ENCODE peak calls at places on chromosomes 1 and 21, in nine cellular contexts. G, X, S, F, T, P, H, L and A are unnamed samples.

GRCh38 chr21:44914176-44914874 is 6.4 kb downstream of the ITGB2 start:
- DNase-seq in H (no peak), G (no peak), T (no peak), X (no peak), P (no peak), L (no peak), F (no peak), S (no peak), A (no peak)

GRCh38 chr1:70034403-70034802 is 171.0 kb downstream of the LRRC40 start:
- DNase-seq in G (peak), L (no peak), P (no peak), F (peak), T (peak), X (no peak), H (peak), S (no peak), A (no peak)

GRCh38 chr1:205477759-205478247 is 22.0 kb upstream of the BLACAT1 start:
- DNase-seq in G (peak), F (peak), X (peak), P (no peak), T (peak), H (peak), S (no peak), L (no peak), A (no peak)

GRCh38 chr1:27478098-27478497 is 11.9 kb downstream of the WASF2 start:
- DNase-seq in P (no peak), S (no peak), G (no peak), L (no peak), T (no peak), X (no peak), F (no peak), H (no peak), A (no peak)

GRCh38 chr1:78617615-78618026 is 2.6 kb upstream of the IFI44L start:
- DNase-seq in F (peak), P (peak), G (peak), S (no peak), X (peak), L (no peak), T (peak), H (peak), A (no peak)

GRCh38 chr21:14046401-14046800 is 164.4 kb downstream of the LIPI start:
- DNase-seq in T (no peak), H (peak), P (no peak), X (no peak), L (no peak), G (no peak), S (no peak), F (no peak), A (no peak)

GRCh38 chr1:236623371-236624166 is 19.3 kb upstream of the HEATR1 start:
- DNase-seq in H (no peak), G (no peak), F (peak), X (no peak), S (no peak), L (no peak), P (no peak), T (peak), A (no peak)

GRCh38 chr1:25195835-25196234 is 36.5 kb downstream of the SYF2 start:
- DNase-seq in X (no peak), T (no peak), F (no peak), L (no peak), H (no peak), G (no peak), P (no peak), S (no peak), A (no peak)

GRCh38 chr1:232704256-232704655 is 74.3 kb upstream of the SIPA1L2 start:
- DNase-seq in S (no peak), P (no peak), H (no peak), L (no peak), F (no peak), X (no peak), T (no peak), G (no peak), A (no peak)

GRCh38 chr1:63817152-63817667 is 43.4 kb downstream of the ROR1 start:
- DNase-seq in L (no peak), X (no peak), H (no peak), G (no peak), T (no peak), P (no peak), S (no peak), F (peak), A (no peak)

GRCh38 chr21:39316062-39316461 is 2.6 kb upstream of the BRWD1 start:
- DNase-seq in T (peak), L (no peak), P (no peak), S (no peak), G (no peak), H (no peak), X (no peak), F (no peak), A (no peak)

GRCh38 chr1:232059726-232060360 is 433.3 kb downstream of the DISC1 start:
- DNase-seq in P (no peak), X (no peak), T (no peak), G (no peak), S (no peak), L (no peak), F (no peak), H (no peak), A (no peak)

GRCh38 chr1:151266821-151267220 is 12.3 kb downstream of the PSMD4 start:
- DNase-seq in X (no peak), P (no peak), T (no peak), G (no peak), S (no peak), F (no peak), H (no peak), L (no peak), A (no peak)

GRCh38 chr1:117674521-117675400 is 68.9 kb downstream of the TENT5C start:
- DNase-seq in F (peak), G (peak), X (no peak), S (no peak), H (peak), P (no peak), T (peak), L (peak), A (no peak)

GRCh38 chr1:157966034-157966671 is 27.3 kb upstream of the KIRREL1 start:
- DNase-seq in S (no peak), T (no peak), F (peak), L (no peak), P (no peak), X (no peak), H (peak), G (no peak), A (peak)

GRCh38 chr1:24267003-24267402 is 52.2 kb upstream of the GRHL3 start:
- DNase-seq in G (no peak), S (no peak), L (no peak), F (no peak), T (no peak), X (no peak), P (no peak), H (no peak), A (no peak)

GRCh38 chr21:44509539-44509938 is 30.5 kb downstream of the KRTAP10-1 start:
- DNase-seq in X (no peak), H (no peak), G (no peak), T (no peak), F (no peak), L (no peak), S (no peak), P (no peak), A (no peak)

GRCh38 chr1:54679706-54680105 is 36.0 kb upstream of the TTC4 start:
- DNase-seq in G (no peak), S (no peak), L (no peak), T (no peak), X (no peak), F (no peak), H (no peak), P (no peak), A (no peak)

GRCh38 chr1:243482237-243483022 is 226.6 kb downstream of the SDCCAG8 start:
- DNase-seq in S (no peak), P (no peak), L (no peak), H (peak), X (no peak), F (peak), T (peak), G (no peak), A (no peak)

GRCh38 chr1:243481101-243481500 is 225.3 kb downstream of the SDCCAG8 start:
- DNase-seq in G (no peak), L (no peak), S (no peak), T (no peak), F (no peak), X (no peak), P (no peak), H (no peak), A (no peak)

GRCh38 chr1:243487036-243487648 is 231.3 kb downstream of the SDCCAG8 start:
- DNase-seq in P (no peak), S (no peak), G (no peak), L (no peak), F (no peak), H (no peak), T (no peak), X (no peak), A (no peak)

GRCh38 chr1:243483952-243484351 is 228.1 kb downstream of the SDCCAG8 start:
- DNase-seq in G (no peak), F (no peak), T (no peak), S (no peak), P (no peak), X (no peak), H (no peak), L (no peak), A (no peak)

DNA sequence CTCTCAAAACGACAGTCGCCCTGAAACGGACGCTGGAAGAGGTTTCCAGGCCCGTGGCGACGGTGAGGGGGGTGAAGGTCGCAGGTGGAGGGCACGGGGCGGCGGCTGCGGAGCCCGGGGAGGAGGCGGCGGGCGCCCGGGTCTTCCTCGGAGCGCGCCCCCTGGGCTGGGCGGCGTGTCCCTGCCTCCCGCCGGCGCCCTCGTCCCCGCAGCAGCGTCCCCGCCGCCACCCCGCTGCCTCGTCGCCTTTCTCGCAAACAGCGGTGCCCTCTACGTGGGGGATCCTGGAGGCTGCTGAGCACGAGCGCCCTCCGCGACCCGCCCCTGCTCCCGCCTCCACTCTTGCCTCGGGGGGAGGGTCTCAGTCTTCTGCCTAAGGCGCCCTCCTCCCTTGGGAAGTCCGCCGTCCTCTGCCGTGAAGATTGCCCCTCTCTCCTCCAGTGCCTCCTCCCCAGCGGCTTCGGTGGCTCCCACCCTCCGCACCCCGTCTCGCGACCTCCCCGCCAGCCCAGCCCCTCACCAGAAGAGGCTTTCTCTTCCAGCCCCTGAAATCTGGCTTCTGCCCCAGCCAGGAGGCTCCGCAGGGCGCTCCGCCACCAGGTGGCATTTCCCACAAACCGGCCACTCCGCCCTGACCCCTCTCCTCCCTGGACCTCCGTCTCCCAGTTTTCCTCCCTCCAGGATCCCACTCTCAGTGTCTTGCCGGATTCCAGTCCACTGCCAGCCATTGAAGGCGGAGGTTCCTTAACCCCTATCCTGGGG is 227.4 kb downstream of the SDCCAG8 start:
- DNase-seq in S (no peak), G (peak), L (no peak), X (no peak), H (no peak), P (no peak), F (no peak), T (no peak), A (no peak)
- TF ChIP-seq CTCF in S (peak), G (peak), L (peak), X (peak), H (no peak), P (no peak), F (no peak), T (peak), A (no peak)

GRCh38 chr1:189774721-189775287 is 702.9 kb downstream of the BRINP3 start:
- DNase-seq in L (no peak), P (no peak), X (no peak), S (no peak), H (no peak), G (no peak), T (no peak), F (no peak), A (no peak)

GRCh38 chr1:189775343-189775742 is 702.3 kb downstream of the BRINP3 start:
- DNase-seq in H (no peak), S (no peak), L (no peak), T (peak), F (peak), P (no peak), X (no peak), G (no peak), A (no peak)

GRCh38 chr1:189782280-189782679 is 695.4 kb downstream of the BRINP3 start:
- DNase-seq in H (no peak), G (no peak), L (no peak), F (no peak), T (no peak), S (no peak), X (no peak), P (no peak), A (no peak)

DNA sequence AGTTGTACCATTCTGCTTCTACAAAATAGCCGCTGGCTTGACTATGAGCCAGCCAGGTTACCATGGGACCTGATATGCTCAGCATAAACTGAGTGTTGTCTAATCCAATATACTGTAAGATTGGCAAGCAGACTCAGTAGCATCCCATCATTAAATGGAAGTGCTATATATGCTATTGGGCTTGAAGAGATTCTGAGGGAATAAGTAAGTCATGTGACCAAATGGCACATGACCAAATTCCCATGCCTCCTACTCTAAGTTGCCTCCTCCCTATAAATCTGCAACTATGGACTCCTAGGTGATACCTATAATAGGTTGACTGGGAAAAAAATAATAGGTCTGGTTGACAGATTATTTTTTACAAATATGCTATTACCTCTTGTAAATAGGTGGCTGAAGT is 698.6 kb downstream of the BRINP3 start:
- DNase-seq in T (no peak), P (no peak), L (no peak), S (no peak), H (no peak), G (no peak), X (no peak), F (no peak), A (no peak)
- TF ChIP-seq CTCF in T (no peak), P (no peak), L (no peak), S (no peak), H (no peak), G (no peak), X (no peak), F (no peak), A (no peak)

DNA sequence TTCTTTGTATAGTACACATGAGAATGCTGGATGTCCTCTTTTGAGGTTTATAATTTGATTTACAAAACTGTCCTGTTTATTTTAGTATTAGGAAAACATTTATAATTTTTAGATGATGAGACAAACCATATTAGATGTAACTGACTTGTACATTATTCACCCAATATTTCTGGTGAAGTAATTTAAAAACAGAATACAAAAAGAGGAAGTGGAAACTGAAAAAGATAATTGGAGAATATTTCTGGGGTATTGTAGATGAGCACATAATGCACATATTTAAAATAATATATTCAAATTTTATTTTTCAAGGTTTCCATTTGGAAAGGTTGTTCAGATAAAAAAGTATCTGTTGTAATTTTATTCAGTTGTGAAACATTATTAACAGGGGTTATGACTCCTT is 40.7 kb downstream of the XPR1 start:
- DNase-seq in F (no peak), L (no peak), H (no peak), G (no peak), X (no peak), P (no peak), S (no peak), T (no peak), A (no peak)
- TF ChIP-seq CTCF in F (no peak), L (no peak), H (no peak), G (no peak), X (no peak), P (no peak), S (no peak), T (no peak), A (no peak)

DNA sequence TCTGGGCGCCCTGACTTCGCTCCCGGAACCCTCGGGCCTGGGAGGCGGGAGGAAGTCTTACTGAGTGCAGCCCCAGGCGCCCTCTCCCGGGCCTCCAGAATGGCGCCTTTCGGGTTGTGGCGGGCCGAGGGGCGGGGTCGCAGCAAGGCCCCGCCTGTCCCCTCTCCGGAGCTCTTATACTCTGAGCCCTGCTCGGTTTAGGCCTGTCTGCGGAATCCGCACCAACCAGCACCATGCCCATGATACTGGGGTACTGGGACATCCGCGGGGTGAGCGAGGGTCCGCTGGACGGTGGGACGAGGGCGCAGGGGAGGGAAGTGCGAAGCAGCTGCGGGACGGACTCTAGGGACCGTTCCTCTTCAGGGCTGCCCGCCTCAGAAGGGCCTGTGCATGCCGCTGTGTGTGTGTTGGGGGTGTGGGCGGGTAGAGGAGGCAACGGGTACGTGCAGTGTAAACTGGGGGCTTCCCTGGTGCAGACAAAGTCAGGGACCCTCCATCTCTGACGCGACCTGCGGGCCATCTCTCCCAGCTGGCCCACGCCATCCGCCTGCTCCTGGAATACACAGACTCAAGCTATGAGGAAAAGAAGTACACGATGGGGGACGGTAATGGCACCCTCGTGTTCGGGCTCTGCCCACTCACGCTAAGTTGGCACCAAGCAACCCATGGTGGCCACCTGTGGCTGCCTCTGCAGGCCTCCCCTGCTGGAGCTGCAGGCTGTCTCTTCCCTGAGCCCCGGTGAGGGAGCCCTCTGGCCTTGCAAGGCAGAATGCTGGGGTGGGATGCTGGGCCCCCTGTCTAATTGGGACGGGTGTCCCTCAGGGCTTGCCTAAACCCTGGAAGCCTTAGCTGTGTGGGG is at the start of gene GSTM1:
- DNase-seq in G (peak), L (no peak), F (no peak), T (peak), P (peak), S (peak), X (no peak), H (peak), A (peak)
- TF ChIP-seq CTCF in G (peak), L (peak), F (no peak), T (peak), P (peak), S (no peak), X (no peak), H (peak), A (no peak)